ENCODE peak calls at places on chromosomes 5 and 9, in five cellular contexts. Z is endothelial cell, R is dorsolateral prefrontal cortex, D is omental fat pad, V is ascending aorta. F is an unnamed sample.

GRCh38 chr9:36092509-36093215 is 43.9 kb upstream of the GLIPR2 start:
- DNase-seq in Z (no peak), R (no peak), D (no peak), V (no peak), F (no peak)

GRCh38 chr9:132729235-132729890 is 59.1 kb downstream of the GTF3C4 start:
- DNase-seq in Z (no peak), R (no peak), D (no peak), V (no peak), F (no peak)

GRCh38 chr5:85814596-85814995 is 803.1 kb upstream of the COX7C start:
- DNase-seq in Z (no peak), V (no peak), D (no peak), R (no peak), F (no peak)

GRCh38 chr5:132005591-132005990 is 5.9 kb downstream of the ACSL6 start:
- DNase-seq in Z (no peak), D (no peak), R (no peak), V (no peak), F (no peak)

GRCh38 chr5:69046375-69046957 is 47.3 kb upstream of the SLC30A5 start:
- DNase-seq in D (no peak), V (no peak), Z (no peak), R (no peak), F (no peak)

GRCh38 chr5:45454114-45454513 is 242.1 kb downstream of the HCN1 start:
- DNase-seq in V (no peak), R (no peak), Z (peak), D (no peak), F (no peak)

GRCh38 chr5:171840701-171841522 is 55.3 kb downstream of the SMIM23 start:
- DNase-seq in Z (no peak), D (no peak), V (no peak), R (no peak), F (no peak)

GRCh38 chr5:87113848-87114247 is 153.8 kb upstream of the RASA1 start:
- DNase-seq in V (no peak), R (no peak), Z (no peak), D (no peak), F (no peak)

GRCh38 chr5:1063661-1064382 is 48.0 kb downstream of the SLC12A7 start:
- DNase-seq in R (no peak), D (no peak), V (no peak), Z (no peak), F (no peak)

GRCh38 chr5:66958126-66958983 is 238.2 kb downstream of the CD180 start:
- DNase-seq in D (no peak), Z (no peak), R (no peak), V (no peak), F (no peak)

GRCh38 chr9:127794001-127794791 is 8.4 kb downstream of the CDK9 start:
- DNase-seq in D (no peak), Z (no peak), R (no peak), V (no peak), F (no peak)

GRCh38 chr5:55143624-55144023 is 16.3 kb upstream of the GPX8 start:
- DNase-seq in R (no peak), V (no peak), D (no peak), Z (no peak), F (no peak)

GRCh38 chr5:138241688-138242547 is 28.8 kb upstream of the CDC23 start:
- DNase-seq in D (no peak), R (peak), Z (peak), V (no peak), F (peak)

GRCh38 chr9:86181379-86182315 is 77.8 kb downstream of the C9orf153 start:
- DNase-seq in V (no peak), D (no peak), R (no peak), Z (no peak), F (no peak)

GRCh38 chr5:94039101-94039500 is 297.7 kb upstream of the POU5F2 start:
- DNase-seq in D (no peak), Z (no peak), V (no peak), R (no peak), F (no peak)

GRCh38 chr5:95878417-95879323 is 56.1 kb upstream of the GLRX start:
- DNase-seq in V (no peak), Z (no peak), R (no peak), D (no peak), F (no peak)

GRCh38 chr9:135076143-135076875 is 11.2 kb upstream of the OLFM1 start:
- DNase-seq in R (no peak), V (peak), Z (no peak), D (no peak), F (no peak)

GRCh38 chr5:137825165-137825564 is 42.5 kb upstream of the MYOT start:
- DNase-seq in V (no peak), Z (no peak), D (no peak), R (no peak), F (no peak)

GRCh38 chr9:107638922-107639321 is 149.4 kb upstream of the KLF4 start:
- DNase-seq in V (peak), R (no peak), Z (no peak), D (no peak), F (no peak)

GRCh38 chr9:92637331-92637730 is 32.6 kb downstream of the IPPK start:
- DNase-seq in D (no peak), R (no peak), Z (no peak), V (peak), F (no peak)

GRCh38 chr9:20620658-20621552 is 1.4 kb downstream of the MLLT3 start:
- DNase-seq in Z (peak), V (peak), D (no peak), R (peak), F (peak)

GRCh38 chr5:115262066-115262404 is 642 bp downstream of the PGGT1B start:
- DNase-seq in V (no peak), Z (no peak), R (no peak), D (no peak), F (no peak)

GRCh38 chr9:132424857-132425702 is 15.1 kb downstream of the CFAP77 start:
- DNase-seq in R (no peak), Z (no peak), D (no peak), V (no peak), F (no peak)

GRCh38 chr5:177312649-177313181 is 1.0 kb upstream of the MXD3 start:
- DNase-seq in D (no peak), R (no peak), V (no peak), Z (no peak), F (no peak)

GRCh38 chr9:129446828-129447550 is 173.9 kb downstream of the C9orf50 start:
- DNase-seq in D (no peak), R (peak), V (no peak), Z (no peak), F (no peak)

GRCh38 chr9:11749396-11749795 is 943.8 kb upstream of the TYRP1 start:
- DNase-seq in Z (no peak), R (no peak), D (no peak), V (no peak), F (no peak)

GRCh38 chr5:165405340-165405739 is 1899.9 kb downstream of the MAT2B start:
- DNase-seq in Z (no peak), D (no peak), V (no peak), R (no peak), F (no peak)

GRCh38 chr9:4069457-4070162 is 230.3 kb downstream of the GLIS3 start:
- DNase-seq in D (no peak), R (no peak), Z (no peak), V (no peak), F (no peak)

DNA sequence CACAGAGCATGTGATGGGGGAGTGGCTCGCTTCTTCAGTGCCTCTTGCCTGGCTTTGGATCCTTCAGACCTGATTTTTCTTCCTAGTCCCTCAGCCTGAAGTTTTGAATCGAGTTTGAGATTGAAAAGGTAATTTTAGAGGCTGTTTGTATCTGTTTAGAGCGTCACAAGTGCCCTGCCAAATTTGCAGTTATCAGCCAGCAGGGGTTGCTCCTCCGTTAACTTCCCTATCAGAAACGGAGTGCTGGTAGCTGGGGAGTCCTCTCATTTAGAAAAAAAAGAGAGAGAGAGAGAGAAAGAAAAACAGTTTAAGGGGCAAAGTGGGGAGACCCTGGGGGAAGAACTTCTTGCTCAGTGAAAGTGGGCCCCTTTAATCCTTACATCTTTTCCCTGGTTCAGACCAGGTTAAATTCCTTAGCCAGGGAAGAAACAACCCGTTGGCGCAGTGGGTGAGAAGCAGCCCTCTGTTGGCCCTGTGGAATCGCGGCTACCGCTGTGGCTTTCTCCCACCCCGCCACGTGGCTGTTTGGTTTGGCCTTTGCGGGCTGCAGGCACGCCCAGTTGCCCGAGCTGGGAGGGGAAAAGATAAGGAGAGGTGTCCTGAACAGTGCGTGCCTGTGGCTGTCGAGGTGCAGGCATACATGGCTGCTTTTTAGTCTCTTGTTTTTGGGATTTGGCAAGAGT is 576.7 kb upstream of the ACO1 start:
- DNase-seq in Z (no peak), D (no peak), R (no peak), V (no peak), F (no peak)
- TF ChIP-seq CTCF in Z (no peak), D (no peak), R (no peak), V (no peak), F (no peak)

GRCh38 chr5:78760411-78761169 is 112.0 kb upstream of the LHFPL2 start:
- DNase-seq in Z (no peak), R (no peak), D (no peak), V (no peak), F (no peak)
- TF ChIP-seq CTCF in Z (no peak), R (no peak), D (no peak), V (no peak), F (no peak)

GRCh38 chr5:140115186-140115500 is 1.2 kb downstream of the PURA start:
- DNase-seq in V (no peak), Z (no peak), D (no peak), R (no peak), F (no peak)

GRCh38 chr5:140114341-140115185 is 654 bp downstream of the PURA start:
- DNase-seq in D (peak), Z (peak), V (peak), R (peak), F (peak)

GRCh38 chr5:140116716-140117115 is 2.8 kb downstream of the PURA start:
- DNase-seq in D (no peak), R (no peak), Z (no peak), V (no peak), F (no peak)

GRCh38 chr5:140117523-140117922 is 3.6 kb downstream of the PURA start:
- DNase-seq in V (no peak), Z (no peak), D (no peak), R (no peak), F (no peak)

DNA sequence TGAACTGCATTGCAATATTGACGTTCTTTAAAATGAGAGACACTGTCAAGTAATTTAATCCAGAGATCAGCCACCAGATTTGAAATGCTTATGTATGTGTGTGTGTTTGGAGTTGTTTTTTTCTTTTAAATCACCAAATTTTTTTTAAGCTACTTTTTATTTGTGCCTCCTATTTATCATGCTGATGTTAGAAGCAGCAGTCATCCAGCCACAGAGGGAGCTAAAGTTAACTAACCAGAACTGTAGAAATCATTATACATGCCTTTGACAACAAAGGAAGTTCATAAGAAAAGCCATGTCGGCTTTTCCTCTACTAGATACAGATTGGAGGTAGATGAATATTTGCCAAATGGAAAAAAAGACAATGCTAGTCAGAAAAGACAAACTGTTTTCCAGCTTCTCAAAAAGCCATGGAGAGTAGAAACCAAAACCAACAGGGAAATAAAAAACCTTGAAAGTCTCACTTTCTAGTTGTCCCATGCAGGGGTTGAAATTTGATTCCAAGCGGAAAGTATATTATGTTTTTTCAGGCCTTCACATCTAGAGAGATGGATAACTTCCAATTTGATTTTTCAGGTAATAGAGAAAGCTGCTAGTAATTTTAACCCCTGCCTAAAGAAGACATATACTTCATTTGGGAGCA is 4.5 kb downstream of the PURA start:
- DNase-seq in Z (no peak), D (no peak), V (no peak), R (no peak), F (no peak)
- TF ChIP-seq CTCF in Z (no peak), D (no peak), V (no peak), R (no peak), F (no peak)

DNA sequence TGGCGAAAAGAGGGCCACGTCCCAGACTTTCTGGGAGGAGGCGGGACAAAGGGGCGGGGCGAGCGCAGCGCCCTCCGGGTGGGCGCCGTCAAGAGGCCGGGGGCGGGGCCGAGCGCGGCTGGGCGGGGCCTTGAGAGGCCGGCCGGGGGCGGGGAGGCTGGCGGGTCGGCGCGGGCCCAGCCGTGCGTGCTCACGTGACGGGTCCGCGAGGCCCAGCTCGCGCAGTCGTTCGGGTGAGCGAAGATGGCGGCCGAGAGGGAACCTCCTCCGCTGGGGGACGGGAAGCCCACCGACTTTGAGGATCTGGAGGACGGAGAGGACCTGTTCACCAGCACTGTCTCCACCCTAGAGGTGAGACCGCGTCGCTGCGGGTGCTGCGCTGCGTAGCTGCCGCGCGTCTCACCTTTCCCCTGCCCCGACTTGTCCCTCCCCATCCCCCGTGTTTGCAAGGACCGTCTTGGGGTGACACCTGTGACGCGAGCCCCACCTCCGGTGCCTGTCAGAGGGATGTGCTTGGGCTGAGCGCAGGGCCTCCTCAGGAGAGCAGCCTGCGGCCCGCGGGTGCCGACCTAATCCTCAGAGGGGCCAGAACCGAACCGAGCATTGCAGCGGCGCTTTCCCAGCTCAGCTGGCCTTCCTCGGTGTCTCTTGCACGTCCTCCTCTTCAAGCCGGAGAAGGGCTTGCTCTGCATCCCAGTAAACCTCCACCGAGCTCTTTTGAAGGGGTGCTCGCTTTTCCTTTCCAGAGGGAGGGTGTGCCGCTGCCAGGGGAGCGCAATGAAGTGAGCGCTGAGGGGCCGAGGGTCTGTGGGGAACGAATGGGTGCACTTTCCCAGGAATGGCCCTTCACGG is at the start of gene SNX2:
- DNase-seq in D (peak), R (peak), Z (peak), V (peak), F (peak)
- TF ChIP-seq CTCF in D (no peak), R (peak), Z (no peak), V (no peak), F (peak)